ENCODE peak calls at places on chromosomes 6 and 20, in ten cellular contexts. G is heart right ventricle, Y is spleen, N is skeletal muscle cell, A is foreskin fibroblast, M is DND-41, J is endodermal cell, H is cardiac fibroblast, F is transverse colon, B is choroid plexus epithelial cell. V is an unnamed sample.

GRCh38 chr6:39228992-39229767 is at the start of gene KCNK5:
- DNase-seq in G (peak), Y (peak), N (peak), A (peak), M (peak), J (peak), H (peak), F (peak), B (peak), V (peak)

GRCh38 chr6:170028629-170029345 is 262.1 kb downstream of the DLL1 start:
- DNase-seq in G (no peak), Y (peak), N (no peak), A (no peak), M (no peak), J (peak), H (no peak), F (no peak), B (no peak), V (no peak)

GRCh38 chr20:62980970-62981369 is 25.8 kb downstream of the BHLHE23 start:
- DNase-seq in G (no peak), Y (no peak), N (no peak), A (no peak), M (peak), J (no peak), H (no peak), F (no peak), B (peak), V (no peak)

GRCh38 chr6:56771189-56771588 is 128.5 kb upstream of the DST start:
- DNase-seq in G (no peak), Y (no peak), N (no peak), A (no peak), M (no peak), J (no peak), H (no peak), F (no peak), B (no peak), V (no peak)

GRCh38 chr20:2741463-2741862 is 48.9 kb downstream of the EBF4 start:
- DNase-seq in G (no peak), Y (no peak), N (no peak), A (no peak), M (no peak), J (no peak), H (no peak), F (no peak), B (no peak), V (no peak)

GRCh38 chr6:96939019-96939805 is 14.7 kb downstream of the KLHL32 start:
- DNase-seq in G (no peak), Y (no peak), N (peak), A (peak), M (no peak), J (no peak), H (peak), F (no peak), B (peak), V (no peak)

GRCh38 chr20:9407805-9408421 is 106.5 kb upstream of the LAMP5 start:
- DNase-seq in G (peak), Y (no peak), N (peak), A (peak), M (peak), J (peak), H (peak), F (peak), B (peak), V (no peak)

GRCh38 chr6:44508646-44509045 is 121.1 kb downstream of the CDC5L start:
- DNase-seq in G (no peak), Y (no peak), N (peak), A (peak), M (no peak), J (no peak), H (no peak), F (no peak), B (peak), V (no peak)

GRCh38 chr6:21612067-21612745 is 18.7 kb downstream of the SOX4 start:
- DNase-seq in G (no peak), Y (no peak), N (no peak), A (no peak), M (no peak), J (no peak), H (no peak), F (no peak), B (no peak), V (no peak)

GRCh38 chr20:45813489-45813888 is 1.0 kb downstream of the UBE2C start:
- DNase-seq in G (no peak), Y (no peak), N (no peak), A (no peak), M (no peak), J (no peak), H (no peak), F (no peak), B (no peak), V (no peak)

GRCh38 chr6:109229536-109229935 is 134.2 kb downstream of the CEP57L1 start:
- DNase-seq in G (no peak), Y (no peak), N (no peak), A (no peak), M (no peak), J (no peak), H (no peak), F (peak), B (no peak), V (no peak)

GRCh38 chr20:36315545-36316351 is 9.6 kb downstream of the DLGAP4 start:
- DNase-seq in G (no peak), Y (peak), N (no peak), A (no peak), M (no peak), J (peak), H (no peak), F (no peak), B (no peak), V (no peak)

GRCh38 chr6:158853072-158853871 is 34.1 kb upstream of the EZR start:
- DNase-seq in G (no peak), Y (peak), N (peak), A (peak), M (peak), J (peak), H (peak), F (peak), B (peak), V (no peak)

GRCh38 chr6:157019115-157019628 is 242.0 kb downstream of the ARID1B start:
- DNase-seq in G (no peak), Y (no peak), N (no peak), A (no peak), M (no peak), J (no peak), H (no peak), F (no peak), B (peak), V (no peak)

GRCh38 chr6:37889015-37889885 is 69.7 kb downstream of the ZFAND3 start:
- DNase-seq in G (no peak), Y (no peak), N (no peak), A (no peak), M (no peak), J (no peak), H (no peak), F (no peak), B (no peak), V (no peak)

GRCh38 chr20:61308171-61308795 is 56.2 kb downstream of the CDH4 start:
- DNase-seq in G (no peak), Y (peak), N (no peak), A (no peak), M (no peak), J (no peak), H (no peak), F (no peak), B (no peak), V (no peak)

GRCh38 chr6:109024368-109024767 is 70.3 kb downstream of the SESN1 start:
- DNase-seq in G (no peak), Y (no peak), N (no peak), A (no peak), M (no peak), J (no peak), H (no peak), F (no peak), B (peak), V (no peak)

GRCh38 chr20:33945391-33946079 is 48.2 kb upstream of the RALY start:
- DNase-seq in G (no peak), Y (no peak), N (peak), A (peak), M (no peak), J (no peak), H (peak), F (no peak), B (peak), V (no peak)

GRCh38 chr6:21918081-21918480 is 324.5 kb downstream of the SOX4 start:
- DNase-seq in G (no peak), Y (no peak), N (no peak), A (no peak), M (no peak), J (no peak), H (no peak), F (no peak), B (no peak), V (no peak)

GRCh38 chr6:81636930-81637568 is 115.4 kb downstream of the TENT5A start:
- DNase-seq in G (no peak), Y (no peak), N (no peak), A (peak), M (no peak), J (no peak), H (no peak), F (no peak), B (no peak), V (no peak)

GRCh38 chr20:49132995-49133451 is 55.1 kb downstream of the STAU1 start:
- DNase-seq in G (peak), Y (no peak), N (peak), A (peak), M (peak), J (peak), H (peak), F (no peak), B (peak), V (no peak)

GRCh38 chr6:101784094-101784493 is 390.6 kb downstream of the GRIK2 start:
- DNase-seq in G (no peak), Y (no peak), N (no peak), A (no peak), M (no peak), J (no peak), H (no peak), F (no peak), B (no peak), V (no peak)

GRCh38 chr6:53282741-53283140 is 66.0 kb downstream of the ELOVL5 start:
- DNase-seq in G (peak), Y (no peak), N (no peak), A (no peak), M (no peak), J (no peak), H (no peak), F (no peak), B (peak), V (no peak)

GRCh38 chr6:79762370-79762769 is 131.2 kb downstream of the SH3BGRL2 start:
- DNase-seq in G (no peak), Y (no peak), N (no peak), A (no peak), M (no peak), J (no peak), H (no peak), F (no peak), B (peak), V (no peak)

GRCh38 chr20:16709017-16709416 is 20.8 kb upstream of the SNRPB2 start:
- DNase-seq in G (no peak), Y (no peak), N (no peak), A (no peak), M (peak), J (no peak), H (no peak), F (no peak), B (no peak), V (no peak)

GRCh38 chr20:41643504-41643938 is 25.3 kb upstream of the CHD6 start:
- DNase-seq in G (peak), Y (no peak), N (peak), A (no peak), M (no peak), J (peak), H (peak), F (peak), B (peak), V (no peak)

GRCh38 chr6:149150999-149151398 is 166.5 kb upstream of the TAB2 start:
- DNase-seq in G (no peak), Y (no peak), N (no peak), A (no peak), M (no peak), J (no peak), H (no peak), F (no peak), B (no peak), V (no peak)

GRCh38 chr20:62874745-62875344 is 13.2 kb upstream of the TCFL5 start:
- DNase-seq in G (no peak), Y (no peak), N (no peak), A (no peak), M (no peak), J (no peak), H (no peak), F (no peak), B (no peak), V (no peak)

GRCh38 chr6:33198159-33198852 is 2.2 kb downstream of the RXRB start:
- DNase-seq in G (no peak), Y (peak), N (no peak), A (no peak), M (no peak), J (no peak), H (no peak), F (no peak), B (no peak), V (no peak)

GRCh38 chr20:59809630-59810375 is 123.6 kb downstream of the SYCP2 start:
- DNase-seq in G (no peak), Y (no peak), N (no peak), A (no peak), M (no peak), J (no peak), H (no peak), F (no peak), B (no peak), V (no peak)

GRCh38 chr20:37526839-37527637 is 638 bp downstream of the BLCAP start:
- DNase-seq in G (peak), Y (peak), N (no peak), A (no peak), M (no peak), J (peak), H (peak), F (peak), B (no peak), V (no peak)

GRCh38 chr6:2097464-2097863 is 147.9 kb downstream of the GMDS start:
- DNase-seq in G (no peak), Y (no peak), N (no peak), A (no peak), M (no peak), J (no peak), H (no peak), F (no peak), B (no peak), V (no peak)

GRCh38 chr6:147604373-147604772 is 95.9 kb downstream of the SAMD5 start:
- DNase-seq in G (no peak), Y (no peak), N (no peak), A (no peak), M (no peak), J (no peak), H (peak), F (no peak), B (peak), V (no peak)

GRCh38 chr20:24045621-24046020 is 57.0 kb upstream of the GGTLC1 start:
- DNase-seq in G (no peak), Y (no peak), N (no peak), A (no peak), M (peak), J (no peak), H (no peak), F (no peak), B (peak), V (no peak)

GRCh38 chr20:6756961-6757595 is 10.4 kb upstream of the BMP2 start:
- DNase-seq in G (no peak), Y (no peak), N (no peak), A (no peak), M (no peak), J (no peak), H (no peak), F (no peak), B (no peak), V (no peak)

GRCh38 chr20:39081255-39081654 is 119.1 kb downstream of the DHX35 start:
- DNase-seq in G (peak), Y (peak), N (peak), A (peak), M (peak), J (peak), H (peak), F (peak), B (peak), V (peak)

GRCh38 chr20:31712564-31713311 is 9.9 kb downstream of the BCL2L1 start:
- DNase-seq in G (peak), Y (peak), N (peak), A (peak), M (no peak), J (peak), H (peak), F (peak), B (peak), V (no peak)

GRCh38 chr6:4670295-4670694 is 105.9 kb upstream of the CDYL start:
- DNase-seq in G (no peak), Y (no peak), N (no peak), A (no peak), M (no peak), J (no peak), H (no peak), F (no peak), B (no peak), V (no peak)

GRCh38 chr6:97306946-97307345 is 23.9 kb upstream of the MMS22L start:
- DNase-seq in G (no peak), Y (no peak), N (no peak), A (no peak), M (no peak), J (no peak), H (no peak), F (no peak), B (no peak), V (no peak)

GRCh38 chr6:19664878-19665715 is 172.1 kb upstream of the ID4 start:
- DNase-seq in G (no peak), Y (no peak), N (no peak), A (no peak), M (no peak), J (no peak), H (no peak), F (no peak), B (no peak), V (no peak)

GRCh38 chr6:19668710-19669109 is 168.5 kb upstream of the ID4 start:
- DNase-seq in G (no peak), Y (no peak), N (no peak), A (no peak), M (no peak), J (no peak), H (peak), F (no peak), B (peak), V (no peak)

GRCh38 chr6:19664050-19664449 is 173.1 kb upstream of the ID4 start:
- DNase-seq in G (no peak), Y (no peak), N (no peak), A (no peak), M (no peak), J (no peak), H (no peak), F (no peak), B (no peak), V (no peak)

GRCh38 chr6:19663479-19663878 is 173.7 kb upstream of the ID4 start:
- DNase-seq in G (no peak), Y (no peak), N (no peak), A (no peak), M (no peak), J (no peak), H (no peak), F (no peak), B (no peak), V (no peak)

DNA sequence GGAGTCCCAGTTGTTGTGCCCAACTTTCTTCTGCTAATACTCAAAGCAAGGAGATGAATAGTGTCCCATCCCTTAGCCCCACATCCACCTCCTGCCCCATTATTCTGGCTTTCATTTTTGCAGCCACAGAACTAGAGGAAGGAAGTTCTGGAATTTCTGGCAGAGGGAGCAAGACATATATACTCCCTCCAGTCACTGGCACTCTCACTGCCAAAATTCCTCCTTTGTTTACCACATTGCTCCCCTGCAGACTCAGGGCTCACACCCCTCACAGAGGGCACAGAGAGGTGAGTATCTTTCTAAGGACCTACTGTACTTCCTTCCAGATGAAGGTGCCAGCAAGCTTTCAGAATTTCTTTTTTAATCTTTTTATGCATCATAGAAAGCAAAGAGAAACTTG is 168.0 kb upstream of the ID4 start:
- DNase-seq in G (no peak), Y (no peak), N (no peak), A (no peak), M (no peak), J (no peak), H (peak), F (no peak), B (peak), V (no peak)
- H3K4me3 ChIP-seq in G (no peak), Y (no peak), N (no peak), A (no peak), M (no peak), J (no peak), H (no peak), F (no peak), B (no peak), V (no peak)

DNA sequence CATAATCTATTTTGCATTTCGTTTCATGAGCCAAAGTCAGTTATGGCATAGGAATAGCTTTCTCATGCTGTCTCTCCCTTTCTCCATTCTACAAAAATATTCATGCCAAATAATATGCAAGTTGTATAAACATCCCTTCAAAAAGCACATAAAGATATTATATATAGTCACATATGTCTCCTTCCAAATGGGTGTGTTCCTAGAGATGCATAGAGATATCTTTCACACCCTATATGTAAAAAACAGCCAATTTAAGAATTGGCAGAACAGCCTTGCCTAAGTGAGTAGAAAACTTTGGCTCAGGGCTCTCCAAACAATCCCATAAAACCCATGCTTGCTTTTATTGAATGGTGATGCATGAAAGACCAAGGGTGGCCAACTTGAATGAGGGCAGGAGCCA is 274.7 kb upstream of the SUPT3H start:
- DNase-seq in G (no peak), Y (no peak), N (no peak), A (no peak), M (no peak), J (no peak), H (no peak), F (no peak), B (no peak), V (no peak)
- H3K4me3 ChIP-seq in G (no peak), Y (no peak), N (no peak), A (no peak), M (no peak), J (no peak), H (no peak), F (no peak), B (no peak), V (no peak)

GRCh38 chr20:642398-643174 is 10.4 kb downstream of the SRXN1 start:
- DNase-seq in G (peak), Y (no peak), N (no peak), A (no peak), M (no peak), J (peak), H (no peak), F (no peak), B (no peak), V (no peak)
- H3K4me3 ChIP-seq in G (peak), Y (no peak), N (peak), A (peak), M (no peak), J (no peak), H (no peak), F (peak), B (peak), V (peak)

GRCh38 chr20:50512323-50512722 is 2.1 kb downstream of the PTPN1 start:
- DNase-seq in G (no peak), Y (no peak), N (no peak), A (no peak), M (no peak), J (no peak), H (no peak), F (no peak), B (no peak), V (no peak)

GRCh38 chr20:50514750-50515149 is 4.6 kb downstream of the PTPN1 start:
- DNase-seq in G (no peak), Y (no peak), N (no peak), A (no peak), M (no peak), J (no peak), H (no peak), F (no peak), B (no peak), V (no peak)

GRCh38 chr20:50513169-50514034 is 3.2 kb downstream of the PTPN1 start:
- DNase-seq in G (no peak), Y (no peak), N (peak), A (peak), M (no peak), J (no peak), H (peak), F (no peak), B (peak), V (no peak)

GRCh38 chr20:50515471-50516106 is 5.4 kb downstream of the PTPN1 start:
- DNase-seq in G (no peak), Y (no peak), N (no peak), A (no peak), M (no peak), J (no peak), H (no peak), F (no peak), B (no peak), V (no peak)

DNA sequence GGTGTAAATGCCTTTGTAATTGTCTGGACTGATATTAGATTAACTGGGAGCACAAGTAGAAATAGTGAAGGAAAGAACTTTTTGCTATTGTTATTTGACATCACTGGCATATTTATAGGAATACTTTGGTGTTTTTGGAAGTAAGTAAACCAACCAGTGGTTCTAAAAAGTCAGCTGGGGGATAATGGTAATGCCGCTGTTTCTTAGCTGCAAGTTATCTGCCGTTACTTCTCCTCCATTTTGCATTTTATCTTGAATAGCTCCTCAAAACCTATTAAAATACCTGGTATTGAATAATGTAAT is 3.8 kb downstream of the PTPN1 start:
- DNase-seq in G (no peak), Y (no peak), N (no peak), A (no peak), M (no peak), J (no peak), H (no peak), F (no peak), B (no peak), V (no peak)
- H3K4me3 ChIP-seq in G (no peak), Y (no peak), N (peak), A (no peak), M (no peak), J (no peak), H (peak), F (no peak), B (peak), V (no peak)